ENCODE peak calls at places on chromosomes 16 and 17, in six cellular contexts. E, T, Z, O, P and Q are unnamed samples.
A peak's percentile ranks its signal among the peaks of the same experiment; 100 is the strongest.

GRCh38 chr16:57967916-57968315 is 3.0 kb downstream of the CNGB1 start:
- DNase-seq in E (no peak), T (no peak), Z (no peak), O (no peak), P (no peak), Q (no peak)

GRCh38 chr16:48887646-48888045 is 277.7 kb upstream of the N4BP1 start:
- DNase-seq in E (no peak), T (no peak), Z (no peak), O (no peak), P (no peak), Q (no peak)

GRCh38 chr17:29744121-29744520 is 121.4 kb upstream of the CORO6 start:
- DNase-seq in E (no peak), T (no peak), Z (no peak), O (no peak), P (no peak), Q (no peak)

GRCh38 chr17:82590881-82591539 is 57.2 kb downstream of the WDR45B start:
- DNase-seq in E (no peak), T (no peak), Z (no peak), O (no peak), P (no peak), Q (no peak)

GRCh38 chr16:53605356-53605755 is 98.3 kb downstream of the RPGRIP1L start:
- DNase-seq in E (no peak), T (no peak), Z (no peak), O (no peak), P (no peak), Q (no peak)

GRCh38 chr17:63840591-63841349 is 1.7 kb downstream of the SMARCD2 start:
- DNase-seq in E (peak; percentile 28), T (no peak), Z (peak; percentile 57), O (peak; percentile 54), P (no peak), Q (no peak)

GRCh38 chr17:2712300-2713043 is 908 bp upstream of the CLUH start:
- DNase-seq in E (no peak), T (no peak), Z (no peak), O (no peak), P (no peak), Q (no peak)

GRCh38 chr17:34511265-34511664 is 68.1 kb upstream of the TMEM132E start:
- DNase-seq in E (no peak), T (no peak), Z (peak; percentile 18), O (no peak), P (no peak), Q (no peak)

GRCh38 chr16:64153718-64154117 is 968.1 kb downstream of the CDH11 start:
- DNase-seq in E (no peak), T (no peak), Z (no peak), O (peak; percentile 94), P (no peak), Q (no peak)